ENCODE peak calls at places on chromosomes 7 and 10, in ten cellular contexts. X, P, Z, J, D, T, Q, V, N and B are unnamed samples.

GRCh38 chr7:16961650-16962049 is 79.9 kb upstream of the AGR3 start:
- DNase-seq in X (no peak), P (no peak), Z (no peak), J (no peak), D (peak; percentile 57), T (no peak), Q (no peak), V (peak; percentile 67), N (no peak), B (peak; percentile 54)

GRCh38 chr10:21097926-21098355 is 200.8 kb upstream of the NEBL start:
- DNase-seq in X (no peak), P (no peak), Z (no peak), J (no peak), D (no peak), T (no peak), Q (no peak), V (no peak), N (no peak), B (no peak)

GRCh38 chr10:43000021-43000411 is 76.9 kb upstream of the RET start:
- DNase-seq in X (no peak), P (no peak), Z (no peak), J (no peak), D (no peak), T (no peak), Q (no peak), V (no peak), N (no peak), B (no peak)

GRCh38 chr7:157740251-157740650 is 403.4 kb downstream of the DNAJB6 start:
- DNase-seq in X (no peak), P (no peak), Z (no peak), J (no peak), D (no peak), T (no peak), Q (no peak), V (no peak), N (no peak), B (no peak)

GRCh38 chr10:51397695-51398094 is 301.7 kb downstream of the CSTF2T start:
- DNase-seq in X (no peak), P (peak; percentile 49), Z (no peak), J (no peak), D (no peak), T (no peak), Q (no peak), V (peak; percentile 84), N (no peak), B (peak; percentile 62)

GRCh38 chr10:89479255-89479654 is 56.1 kb downstream of the SLC16A12 start:
- DNase-seq in X (no peak), P (no peak), Z (no peak), J (no peak), D (no peak), T (no peak), Q (no peak), V (no peak), N (no peak), B (no peak)

GRCh38 chr7:63925626-63926460 is 72.8 kb upstream of the ZNF722 start:
- DNase-seq in X (peak; percentile 83), P (peak; percentile 96), Z (peak; percentile 82), J (no peak), D (peak; percentile 10), T (peak; percentile 66), Q (peak; percentile 94), V (peak; percentile 2), N (no peak), B (peak; percentile 66)

GRCh38 chr7:112185005-112185834 is 21.0 kb downstream of the DOCK4 start:
- DNase-seq in X (no peak), P (no peak), Z (no peak), J (no peak), D (no peak), T (no peak), Q (no peak), V (no peak), N (no peak), B (no peak)

GRCh38 chr7:147485660-147486210 is 1104.8 kb upstream of the C7orf33 start:
- DNase-seq in X (no peak), P (no peak), Z (no peak), J (no peak), D (no peak), T (peak; percentile 17), Q (no peak), V (peak; percentile 16), N (no peak), B (no peak)

GRCh38 chr7:94089806-94090205 is 85.7 kb upstream of the BET1 start:
- DNase-seq in X (no peak), P (no peak), Z (no peak), J (no peak), D (no peak), T (no peak), Q (no peak), V (no peak), N (no peak), B (no peak)

GRCh38 chr7:128151646-128152045 is 89.4 kb upstream of the LEP start:
- DNase-seq in X (no peak), P (no peak), Z (no peak), J (no peak), D (no peak), T (no peak), Q (no peak), V (no peak), N (no peak), B (no peak)

GRCh38 chr10:103692421-103693069 is 162.8 kb downstream of the SH3PXD2A start:
- DNase-seq in X (no peak), P (no peak), Z (no peak), J (no peak), D (no peak), T (no peak), Q (peak; percentile 82), V (no peak), N (no peak), B (no peak)

GRCh38 chr10:27457261-27457945 is 46.7 kb upstream of the RAB18 start:
- DNase-seq in X (no peak), P (no peak), Z (no peak), J (no peak), D (no peak), T (no peak), Q (no peak), V (no peak), N (no peak), B (no peak)

GRCh38 chr10:87817291-87817872 is 644 bp downstream of the ATAD1 start:
- DNase-seq in X (no peak), P (no peak), Z (no peak), J (no peak), D (no peak), T (no peak), Q (no peak), V (peak; percentile 9), N (no peak), B (no peak)

GRCh38 chr10:127196955-127197432 is 603 bp upstream of the INSYN2A start:
- DNase-seq in X (no peak), P (no peak), Z (no peak), J (no peak), D (no peak), T (no peak), Q (no peak), V (no peak), N (no peak), B (no peak)

GRCh38 chr10:72736176-72736795 is 44.3 kb downstream of the MCU start:
- DNase-seq in X (no peak), P (no peak), Z (no peak), J (no peak), D (no peak), T (peak; percentile 29), Q (no peak), V (peak; percentile 35), N (peak; percentile 33), B (peak; percentile 56)

GRCh38 chr7:4265676-4266075 is 416.4 kb upstream of the FOXK1 start:
- DNase-seq in X (no peak), P (peak; percentile 14), Z (no peak), J (no peak), D (no peak), T (no peak), Q (no peak), V (no peak), N (no peak), B (no peak)

GRCh38 chr10:115827180-115827579 is 445.8 kb downstream of the GFRA1 start:
- DNase-seq in X (no peak), P (no peak), Z (no peak), J (no peak), D (peak; percentile 43), T (no peak), Q (no peak), V (peak; percentile 88), N (no peak), B (no peak)

GRCh38 chr10:92075829-92076228 is 152.3 kb downstream of the BTAF1 start:
- DNase-seq in X (no peak), P (no peak), Z (no peak), J (no peak), D (no peak), T (no peak), Q (no peak), V (no peak), N (no peak), B (no peak)

GRCh38 chr10:63103971-63104409 is 29.1 kb upstream of the NRBF2 start:
- DNase-seq in X (peak; percentile 17), P (no peak), Z (no peak), J (no peak), D (no peak), T (no peak), Q (peak; percentile 1), V (peak; percentile 73), N (no peak), B (no peak)

GRCh38 chr10:64173826-64174225 is 652.6 kb downstream of the REEP3 start:
- DNase-seq in X (no peak), P (no peak), Z (no peak), J (no peak), D (no peak), T (no peak), Q (no peak), V (no peak), N (no peak), B (no peak)

GRCh38 chr7:4642468-4643203 is 39.5 kb upstream of the FOXK1 start:
- DNase-seq in X (no peak), P (no peak), Z (no peak), J (no peak), D (no peak), T (no peak), Q (no peak), V (no peak), N (no peak), B (no peak)